ENCODE peak calls at places on chromosomes 11 and 22, in seven cellular contexts. One of them, this sample, is unnamed.

GRCh38 chr11:17578296-17578695 is 31.2 kb downstream of the OTOG start:
- DNase-seq in brain microvascular endothelial cell: no peak
- DNase-seq in hippocampal formation: no peak
- DNase-seq in NCI-H748 treated with DMSO at 0.1 percent for 48 hours: no peak
- DNase-seq in heart right ventricle: no peak
- DNase-seq in CD8-positive, alpha-beta memory T cell: no peak
- DNase-seq in ACHN: no peak
- DNase-seq in this sample: no peak

GRCh38 chr11:6755303-6755952 is 16.3 kb downstream of the OR2AG2 start:
- DNase-seq in hippocampal formation: no peak
- DNase-seq in ACHN: peak; percentile 38
- DNase-seq in brain microvascular endothelial cell: peak; percentile 43
- DNase-seq in CD8-positive, alpha-beta memory T cell: peak; percentile 50
- DNase-seq in heart right ventricle: no peak
- DNase-seq in NCI-H748 treated with DMSO at 0.1 percent for 48 hours: no peak
- DNase-seq in this sample: no peak

GRCh38 chr11:65444314-65445051 is 21.9 kb downstream of the NEAT1 start:
- DNase-seq in brain microvascular endothelial cell: peak; percentile 36
- DNase-seq in CD8-positive, alpha-beta memory T cell: no peak
- DNase-seq in NCI-H748 treated with DMSO at 0.1 percent for 48 hours: no peak
- DNase-seq in heart right ventricle: no peak
- DNase-seq in ACHN: peak; percentile 9
- DNase-seq in hippocampal formation: no peak
- DNase-seq in this sample: no peak

GRCh38 chr11:6531267-6531752 is 34.2 kb downstream of the DNHD1 start:
- DNase-seq in hippocampal formation: peak; percentile 7
- DNase-seq in brain microvascular endothelial cell: peak; percentile 41
- DNase-seq in heart right ventricle: no peak
- DNase-seq in NCI-H748 treated with DMSO at 0.1 percent for 48 hours: peak; percentile 11
- DNase-seq in ACHN: peak; percentile 48
- DNase-seq in CD8-positive, alpha-beta memory T cell: peak; percentile 21
- DNase-seq in this sample: no peak

GRCh38 chr11:58923300-58923788 is 15.9 kb upstream of the GLYATL1 start:
- DNase-seq in heart right ventricle: no peak
- DNase-seq in ACHN: peak; percentile 86
- DNase-seq in NCI-H748 treated with DMSO at 0.1 percent for 48 hours: peak; percentile 40
- DNase-seq in hippocampal formation: no peak
- DNase-seq in brain microvascular endothelial cell: peak; percentile 18
- DNase-seq in CD8-positive, alpha-beta memory T cell: no peak
- DNase-seq in this sample: no peak

GRCh38 chr11:62143727-62144126 is 19.9 kb downstream of the INCENP start:
- DNase-seq in CD8-positive, alpha-beta memory T cell: no peak
- DNase-seq in hippocampal formation: no peak
- DNase-seq in ACHN: no peak
- DNase-seq in brain microvascular endothelial cell: no peak
- DNase-seq in heart right ventricle: no peak
- DNase-seq in NCI-H748 treated with DMSO at 0.1 percent for 48 hours: no peak
- DNase-seq in this sample: no peak

GRCh38 chr11:45079075-45079444 is 67.4 kb upstream of the PRDM11 start:
- DNase-seq in NCI-H748 treated with DMSO at 0.1 percent for 48 hours: no peak
- DNase-seq in ACHN: no peak
- DNase-seq in heart right ventricle: no peak
- DNase-seq in CD8-positive, alpha-beta memory T cell: no peak
- DNase-seq in brain microvascular endothelial cell: no peak
- DNase-seq in hippocampal formation: no peak
- DNase-seq in this sample: no peak

GRCh38 chr11:114291847-114292680 is 4.1 kb upstream of the NNMT start:
- DNase-seq in heart right ventricle: no peak
- DNase-seq in NCI-H748 treated with DMSO at 0.1 percent for 48 hours: no peak
- DNase-seq in brain microvascular endothelial cell: peak; percentile 83
- DNase-seq in ACHN: peak; percentile 88
- DNase-seq in hippocampal formation: no peak
- DNase-seq in CD8-positive, alpha-beta memory T cell: no peak
- DNase-seq in this sample: no peak

GRCh38 chr22:20520093-20520511 is 12.7 kb downstream of the MED15 start:
- DNase-seq in NCI-H748 treated with DMSO at 0.1 percent for 48 hours: no peak
- DNase-seq in heart right ventricle: no peak
- DNase-seq in CD8-positive, alpha-beta memory T cell: no peak
- DNase-seq in hippocampal formation: no peak
- DNase-seq in brain microvascular endothelial cell: peak; percentile 76
- DNase-seq in ACHN: no peak
- DNase-seq in this sample: no peak

GRCh38 chr11:17298302-17298701 is 21.8 kb downstream of the NUCB2 start:
- DNase-seq in brain microvascular endothelial cell: no peak
- DNase-seq in NCI-H748 treated with DMSO at 0.1 percent for 48 hours: no peak
- DNase-seq in hippocampal formation: no peak
- DNase-seq in ACHN: no peak
- DNase-seq in heart right ventricle: no peak
- DNase-seq in CD8-positive, alpha-beta memory T cell: no peak
- DNase-seq in this sample: no peak

GRCh38 chr11:102662607-102663006 is 37.5 kb upstream of the MMP20 start:
- DNase-seq in brain microvascular endothelial cell: no peak
- DNase-seq in NCI-H748 treated with DMSO at 0.1 percent for 48 hours: no peak
- DNase-seq in hippocampal formation: no peak
- DNase-seq in heart right ventricle: no peak
- DNase-seq in ACHN: no peak
- DNase-seq in CD8-positive, alpha-beta memory T cell: no peak
- DNase-seq in this sample: no peak

GRCh38 chr11:23585700-23586099 is 725.4 kb upstream of the CCDC179 start:
- DNase-seq in heart right ventricle: no peak
- DNase-seq in brain microvascular endothelial cell: no peak
- DNase-seq in hippocampal formation: no peak
- DNase-seq in ACHN: no peak
- DNase-seq in NCI-H748 treated with DMSO at 0.1 percent for 48 hours: no peak
- DNase-seq in CD8-positive, alpha-beta memory T cell: no peak
- DNase-seq in this sample: no peak

GRCh38 chr11:67271548-67272284 is 5.4 kb downstream of the GRK2 start:
- DNase-seq in CD8-positive, alpha-beta memory T cell: peak; percentile 72
- DNase-seq in NCI-H748 treated with DMSO at 0.1 percent for 48 hours: no peak
- DNase-seq in brain microvascular endothelial cell: no peak
- DNase-seq in heart right ventricle: peak; percentile 35
- DNase-seq in ACHN: no peak
- DNase-seq in hippocampal formation: no peak
- DNase-seq in this sample: peak; percentile 35

GRCh38 chr11:352456-353180 is 16.7 kb upstream of the B4GALNT4 start:
- DNase-seq in CD8-positive, alpha-beta memory T cell: no peak
- DNase-seq in NCI-H748 treated with DMSO at 0.1 percent for 48 hours: no peak
- DNase-seq in brain microvascular endothelial cell: no peak
- DNase-seq in heart right ventricle: no peak
- DNase-seq in hippocampal formation: no peak
- DNase-seq in ACHN: no peak
- DNase-seq in this sample: no peak

GRCh38 chr22:24285245-24285644 is 14.6 kb downstream of the SPECC1L start:
- DNase-seq in NCI-H748 treated with DMSO at 0.1 percent for 48 hours: no peak
- DNase-seq in ACHN: no peak
- DNase-seq in brain microvascular endothelial cell: no peak
- DNase-seq in heart right ventricle: no peak
- DNase-seq in hippocampal formation: no peak
- DNase-seq in CD8-positive, alpha-beta memory T cell: no peak
- DNase-seq in this sample: no peak

GRCh38 chr11:112115389-112115788 is 28.7 kb downstream of the SDHD start:
- DNase-seq in NCI-H748 treated with DMSO at 0.1 percent for 48 hours: no peak
- DNase-seq in ACHN: no peak
- DNase-seq in CD8-positive, alpha-beta memory T cell: no peak
- DNase-seq in brain microvascular endothelial cell: no peak
- DNase-seq in hippocampal formation: no peak
- DNase-seq in heart right ventricle: no peak
- DNase-seq in this sample: no peak

GRCh38 chr22:21985214-21985613 is 2.6 kb upstream of the TOP3B start:
- DNase-seq in brain microvascular endothelial cell: no peak
- DNase-seq in hippocampal formation: no peak
- DNase-seq in CD8-positive, alpha-beta memory T cell: no peak
- DNase-seq in heart right ventricle: no peak
- DNase-seq in NCI-H748 treated with DMSO at 0.1 percent for 48 hours: no peak
- DNase-seq in ACHN: no peak
- DNase-seq in this sample: no peak

GRCh38 chr11:65709661-65710060 is 2.4 kb upstream of the KAT5 start:
- DNase-seq in ACHN: no peak
- DNase-seq in heart right ventricle: no peak
- DNase-seq in hippocampal formation: no peak
- DNase-seq in CD8-positive, alpha-beta memory T cell: no peak
- DNase-seq in NCI-H748 treated with DMSO at 0.1 percent for 48 hours: no peak
- DNase-seq in brain microvascular endothelial cell: no peak
- DNase-seq in this sample: no peak

GRCh38 chr22:20412474-20413216 is 18.7 kb downstream of the ZNF74 start:
- DNase-seq in ACHN: no peak
- DNase-seq in heart right ventricle: no peak
- DNase-seq in CD8-positive, alpha-beta memory T cell: no peak
- DNase-seq in NCI-H748 treated with DMSO at 0.1 percent for 48 hours: no peak
- DNase-seq in hippocampal formation: no peak
- DNase-seq in brain microvascular endothelial cell: no peak
- DNase-seq in this sample: no peak

GRCh38 chr11:34345012-34345804 is 12.6 kb downstream of the ABTB2 start:
- DNase-seq in hippocampal formation: no peak
- DNase-seq in brain microvascular endothelial cell: peak; percentile 77
- DNase-seq in NCI-H748 treated with DMSO at 0.1 percent for 48 hours: peak; percentile 75
- DNase-seq in ACHN: peak; percentile 97
- DNase-seq in heart right ventricle: peak; percentile 26
- DNase-seq in CD8-positive, alpha-beta memory T cell: no peak
- DNase-seq in this sample: peak; percentile 54

GRCh38 chr11:2713721-2714462 is 14.1 kb upstream of the KCNQ1OT1 start:
- DNase-seq in CD8-positive, alpha-beta memory T cell: no peak
- DNase-seq in hippocampal formation: no peak
- DNase-seq in brain microvascular endothelial cell: no peak
- DNase-seq in heart right ventricle: peak; percentile 8
- DNase-seq in NCI-H748 treated with DMSO at 0.1 percent for 48 hours: no peak
- DNase-seq in ACHN: no peak
- DNase-seq in this sample: no peak

GRCh38 chr11:96189351-96189750 is 153.6 kb downstream of the MAML2 start:
- DNase-seq in hippocampal formation: no peak
- DNase-seq in heart right ventricle: no peak
- DNase-seq in ACHN: no peak
- DNase-seq in CD8-positive, alpha-beta memory T cell: no peak
- DNase-seq in brain microvascular endothelial cell: no peak
- DNase-seq in NCI-H748 treated with DMSO at 0.1 percent for 48 hours: no peak
- DNase-seq in this sample: no peak

GRCh38 chr11:92841719-92842118 is 127.7 kb upstream of the MTNR1B start:
- DNase-seq in hippocampal formation: no peak
- DNase-seq in brain microvascular endothelial cell: peak; percentile 31
- DNase-seq in CD8-positive, alpha-beta memory T cell: no peak
- DNase-seq in heart right ventricle: no peak
- DNase-seq in NCI-H748 treated with DMSO at 0.1 percent for 48 hours: no peak
- DNase-seq in ACHN: no peak
- DNase-seq in this sample: no peak

GRCh38 chr11:82194521-82194920 is 539.1 kb downstream of the FAM181B start:
- DNase-seq in NCI-H748 treated with DMSO at 0.1 percent for 48 hours: no peak
- DNase-seq in heart right ventricle: no peak
- DNase-seq in CD8-positive, alpha-beta memory T cell: no peak
- DNase-seq in hippocampal formation: no peak
- DNase-seq in ACHN: no peak
- DNase-seq in brain microvascular endothelial cell: no peak
- DNase-seq in this sample: no peak

GRCh38 chr11:102309621-102310541 is 7.4 kb upstream of the BIRC3 start:
- DNase-seq in brain microvascular endothelial cell: no peak
- DNase-seq in ACHN: no peak
- DNase-seq in hippocampal formation: no peak
- DNase-seq in NCI-H748 treated with DMSO at 0.1 percent for 48 hours: no peak
- DNase-seq in CD8-positive, alpha-beta memory T cell: no peak
- DNase-seq in heart right ventricle: no peak
- DNase-seq in this sample: no peak

GRCh38 chr22:19173047-19174035 is 5.2 kb downstream of the SLC25A1 start:
- DNase-seq in CD8-positive, alpha-beta memory T cell: no peak
- DNase-seq in heart right ventricle: no peak
- DNase-seq in ACHN: no peak
- DNase-seq in brain microvascular endothelial cell: no peak
- DNase-seq in hippocampal formation: no peak
- DNase-seq in NCI-H748 treated with DMSO at 0.1 percent for 48 hours: no peak
- DNase-seq in this sample: no peak

GRCh38 chr11:94876645-94877445 is 96.5 kb downstream of the CWC15 start:
- DNase-seq in CD8-positive, alpha-beta memory T cell: no peak
- DNase-seq in brain microvascular endothelial cell: peak; percentile 98
- DNase-seq in hippocampal formation: peak; percentile 15
- DNase-seq in ACHN: peak; percentile 89
- DNase-seq in heart right ventricle: peak; percentile 62
- DNase-seq in NCI-H748 treated with DMSO at 0.1 percent for 48 hours: no peak
- DNase-seq in this sample: peak; percentile 90

GRCh38 chr22:29258407-29259252 is 9.2 kb downstream of the RHBDD3 start:
- DNase-seq in CD8-positive, alpha-beta memory T cell: no peak
- DNase-seq in hippocampal formation: no peak
- DNase-seq in heart right ventricle: no peak
- DNase-seq in ACHN: no peak
- DNase-seq in brain microvascular endothelial cell: no peak
- DNase-seq in NCI-H748 treated with DMSO at 0.1 percent for 48 hours: no peak
- DNase-seq in this sample: no peak

GRCh38 chr22:29157759-29158535 is 47.7 kb upstream of the EMID1 start:
- DNase-seq in CD8-positive, alpha-beta memory T cell: no peak
- DNase-seq in brain microvascular endothelial cell: no peak
- DNase-seq in heart right ventricle: no peak
- DNase-seq in hippocampal formation: no peak
- DNase-seq in NCI-H748 treated with DMSO at 0.1 percent for 48 hours: no peak
- DNase-seq in ACHN: no peak
- DNase-seq in this sample: no peak

GRCh38 chr11:78332174-78332866 is 85.3 kb downstream of the GAB2 start:
- DNase-seq in NCI-H748 treated with DMSO at 0.1 percent for 48 hours: no peak
- DNase-seq in brain microvascular endothelial cell: no peak
- DNase-seq in ACHN: no peak
- DNase-seq in CD8-positive, alpha-beta memory T cell: no peak
- DNase-seq in hippocampal formation: no peak
- DNase-seq in heart right ventricle: no peak
- DNase-seq in this sample: no peak

GRCh38 chr11:9263840-9264380 is 1.2 kb downstream of the DENND5A start:
- DNase-seq in heart right ventricle: no peak
- DNase-seq in NCI-H748 treated with DMSO at 0.1 percent for 48 hours: no peak
- DNase-seq in brain microvascular endothelial cell: no peak
- DNase-seq in ACHN: peak; percentile 26
- DNase-seq in hippocampal formation: peak; percentile 26
- DNase-seq in CD8-positive, alpha-beta memory T cell: peak; percentile 53
- DNase-seq in this sample: no peak

GRCh38 chr11:7889985-7890384 is 41.1 kb downstream of the OR10A6 start:
- DNase-seq in heart right ventricle: no peak
- DNase-seq in NCI-H748 treated with DMSO at 0.1 percent for 48 hours: no peak
- DNase-seq in CD8-positive, alpha-beta memory T cell: no peak
- DNase-seq in brain microvascular endothelial cell: no peak
- DNase-seq in ACHN: no peak
- DNase-seq in hippocampal formation: no peak
- DNase-seq in this sample: no peak

GRCh38 chr11:85821636-85822035 is 10.7 kb upstream of the SYTL2 start:
- DNase-seq in NCI-H748 treated with DMSO at 0.1 percent for 48 hours: no peak
- DNase-seq in hippocampal formation: no peak
- DNase-seq in brain microvascular endothelial cell: peak; percentile 32
- DNase-seq in CD8-positive, alpha-beta memory T cell: no peak
- DNase-seq in heart right ventricle: no peak
- DNase-seq in ACHN: no peak
- DNase-seq in this sample: no peak

GRCh38 chr11:116935089-116935488 is 97.7 kb upstream of the APOA1 start:
- DNase-seq in hippocampal formation: no peak
- DNase-seq in brain microvascular endothelial cell: no peak
- DNase-seq in NCI-H748 treated with DMSO at 0.1 percent for 48 hours: no peak
- DNase-seq in CD8-positive, alpha-beta memory T cell: no peak
- DNase-seq in heart right ventricle: no peak
- DNase-seq in ACHN: no peak
- DNase-seq in this sample: no peak